ENCODE peak calls at places on chromosome 4, in five cellular contexts. P is suprapubic skin; L is kidney; X is mammary epithelial cell; O is CD4-positive, alpha-beta memory T cell. H is an unnamed sample.

GRCh38 chr4:128332086-128332485 is 44.5 kb upstream of the PGRMC2 start:
- DNase-seq in O (no peak), L (no peak), P (no peak), X (no peak), H (no peak)

GRCh38 chr4:112431158-112431557 is 84.8 kb downstream of the NEUROG2 start:
- DNase-seq in P (no peak), O (no peak), X (no peak), L (no peak), H (no peak)

GRCh38 chr4:141565379-141566089 is 70.8 kb upstream of the IL15 start:
- DNase-seq in X (no peak), P (no peak), L (no peak), O (no peak), H (no peak)

GRCh38 chr4:82439088-82439487 is 8.7 kb downstream of the ENOPH1 start:
- DNase-seq in X (no peak), L (no peak), O (no peak), P (no peak), H (no peak)

GRCh38 chr4:110005461-110006056 is 92.9 kb downstream of the EGF start:
- DNase-seq in L (no peak), P (no peak), O (peak; percentile 57), X (peak; percentile 72), H (no peak)

GRCh38 chr4:7434766-7435150 is at the start of gene PSAPL1:
- DNase-seq in X (peak; percentile 60), O (no peak), P (no peak), L (peak; percentile 49), H (no peak)

GRCh38 chr4:68082758-68083157 is 46.9 kb downstream of the TMPRSS11F start:
- DNase-seq in L (no peak), X (no peak), O (no peak), P (no peak), H (no peak)

GRCh38 chr4:19285146-19285545 is 966.6 kb upstream of the SLIT2 start:
- DNase-seq in P (no peak), L (no peak), X (no peak), O (no peak), H (no peak)

GRCh38 chr4:110197421-110198398 is 705 bp downstream of the ELOVL6 start:
- DNase-seq in O (peak; percentile 42), L (peak; percentile 77), X (peak; percentile 52), P (peak; percentile 71), H (no peak)

GRCh38 chr4:64271601-64272081 is 137.6 kb downstream of the TECRL start:
- DNase-seq in L (no peak), P (no peak), X (peak; percentile 0), O (no peak), H (no peak)

GRCh38 chr4:168645933-168646768 is 149.3 kb downstream of the PALLD start:
- DNase-seq in O (no peak), L (no peak), X (no peak), P (no peak), H (no peak)

GRCh38 chr4:116358633-116359222 is 726.6 kb downstream of the TRAM1L1 start:
- DNase-seq in X (peak; percentile 77), P (no peak), L (no peak), O (no peak), H (no peak)

GRCh38 chr4:140152015-140152703 is 1.8 kb downstream of the MAML3 start:
- DNase-seq in P (peak; percentile 85), O (peak; percentile 80), L (peak; percentile 90), X (no peak), H (peak; percentile 48)

GRCh38 chr4:68167166-68167565 is 37.5 kb upstream of the TMPRSS11F start:
- DNase-seq in X (no peak), L (no peak), P (no peak), O (no peak), H (no peak)

GRCh38 chr4:131531087-131531486 is 1618.0 kb upstream of the PCDH10 start:
- DNase-seq in X (no peak), L (no peak), O (no peak), P (no peak), H (no peak)

GRCh38 chr4:154606728-154607723 is 5.4 kb downstream of the FGG start:
- DNase-seq in X (no peak), O (no peak), P (no peak), L (no peak), H (no peak)

GRCh38 chr4:55947254-55947882 is 1.4 kb upstream of the CEP135 start:
- DNase-seq in O (no peak), L (no peak), P (no peak), X (peak; percentile 24), H (no peak)

GRCh38 chr4:97317691-97318090 is 825.6 kb downstream of the STPG2 start:
- DNase-seq in P (no peak), X (no peak), L (no peak), O (no peak), H (no peak)

DNA sequence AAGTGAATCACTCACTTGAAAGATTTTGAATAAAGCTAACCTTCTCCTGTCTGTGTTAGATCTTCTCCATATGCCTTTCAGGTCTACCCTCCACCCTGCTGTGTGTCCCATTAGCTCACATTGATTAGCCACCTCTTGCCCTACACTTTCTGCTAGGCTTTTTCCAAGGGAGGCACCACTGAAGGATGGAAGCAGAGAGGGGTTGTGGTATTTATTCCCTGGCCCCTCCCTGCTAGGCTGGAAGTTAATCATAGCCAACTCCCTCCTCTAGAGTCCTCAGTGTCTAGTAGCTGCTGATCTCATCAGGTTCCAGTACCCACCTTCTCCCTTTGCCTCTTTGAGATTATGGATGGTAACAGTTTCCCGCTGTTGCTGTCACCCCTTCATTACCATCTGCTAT is 8.9 kb upstream of the SMIM43 start:
- DNase-seq in L (no peak), O (no peak), P (no peak), X (no peak), H (no peak)
- H3K9me3 ChIP-seq in L (no peaks in the 10 kb centered on the region), O (no peaks in the 10 kb centered on the region), P (no peaks in the 10 kb centered on the region), X (no peaks in the 10 kb centered on the region), H (no peaks in the 10 kb centered on the region)

GRCh38 chr4:93791570-93792195 is 36.9 kb upstream of the ATOH1 start:
- DNase-seq in L (no peak), O (no peak), X (peak; percentile 26), P (no peak), H (no peak)
- H3K9me3 ChIP-seq in L (no peaks in the 10 kb centered on the region), O (no peaks in the 10 kb centered on the region), X (no peaks in the 10 kb centered on the region), P (no peaks in the 10 kb centered on the region), H (no peaks in the 10 kb centered on the region)

DNA sequence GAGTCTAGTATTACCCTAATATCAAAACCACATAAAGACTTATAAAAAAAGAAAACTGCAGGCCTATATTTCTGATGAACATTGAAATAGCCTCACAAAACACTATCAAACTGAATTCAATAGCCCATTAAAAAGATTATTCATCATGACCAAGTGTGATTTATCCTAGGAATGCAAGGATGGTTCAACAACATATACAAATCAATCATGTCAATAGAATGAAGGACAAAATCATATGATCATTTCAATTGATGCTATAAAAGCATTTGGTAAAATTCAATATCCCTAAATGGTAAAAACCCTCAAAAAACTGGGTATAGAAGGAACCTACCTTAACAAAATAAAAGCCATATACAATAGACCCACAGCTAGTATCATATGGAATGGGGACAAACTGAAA is 797.9 kb upstream of the INTU start:
- DNase-seq in X (no peak), O (no peak), P (no peak), L (no peak), H (no peak)
- H3K9me3 ChIP-seq in X (no peaks in the 10 kb centered on the region), O (peaks cover 4% of the 10 kb centered on the region), P (peaks cover 13% of the 10 kb centered on the region), L (no peaks in the 10 kb centered on the region), H (no peaks in the 10 kb centered on the region)

GRCh38 chr4:175190654-175191053 is 272.5 kb downstream of the ADAM29 start:
- DNase-seq in P (no peak), X (no peak), O (no peak), L (no peak), H (no peak)
- H3K9me3 ChIP-seq in P (no peaks in the 10 kb centered on the region), X (no peaks in the 10 kb centered on the region), O (no peaks in the 10 kb centered on the region), L (no peaks in the 10 kb centered on the region), H (no peaks in the 10 kb centered on the region)

DNA sequence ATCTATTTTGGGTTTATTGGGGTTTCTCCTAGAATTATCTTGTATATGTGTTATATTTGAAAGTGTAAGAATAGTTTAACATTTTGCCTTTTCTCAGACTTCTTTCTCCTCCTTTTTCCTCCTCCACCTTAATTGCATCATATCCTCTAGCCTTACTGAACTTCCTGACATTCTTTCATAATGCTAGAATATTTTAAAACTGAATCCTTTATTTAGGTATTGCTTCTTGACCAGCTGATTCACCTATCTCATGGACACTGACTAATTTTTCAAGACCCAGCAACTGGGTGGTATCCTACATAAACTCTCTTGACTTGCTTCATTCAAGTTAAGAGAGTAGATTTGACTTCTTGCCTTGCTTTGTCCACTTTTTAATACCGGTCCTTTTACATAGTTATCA is 1508.9 kb downstream of the STIM2 start:
- DNase-seq in L (no peak), P (no peak), X (peak; percentile 73), O (no peak), H (no peak)
- H3K9me3 ChIP-seq in L (no peaks in the 10 kb centered on the region), P (no peaks in the 10 kb centered on the region), X (peaks cover 2% of the 10 kb centered on the region), O (no peaks in the 10 kb centered on the region), H (no peaks in the 10 kb centered on the region)

H was measured in T-helper 17 cell.